ENCODE peak calls at places on chromosomes 3 and 15, in five cellular contexts. One of them, this sample, is unnamed.

GRCh38 chr3:26132942-26133341 is 343.1 kb downstream of the OXSM start:
- DNase-seq in SK-N-SH: no peak
- DNase-seq in HCT116: no peak
- DNase-seq in K562: no peak
- DNase-seq in GM12878: no peak
- DNase-seq in this sample: no peak

GRCh38 chr3:173770011-173770410 is 372.5 kb downstream of the NLGN1 start:
- DNase-seq in SK-N-SH: no peak
- DNase-seq in HCT116: no peak
- DNase-seq in K562: no peak
- DNase-seq in GM12878: no peak
- DNase-seq in this sample: no peak

GRCh38 chr15:48823706-48824105 is 12.8 kb upstream of the CEP152 start:
- DNase-seq in SK-N-SH: no peak
- DNase-seq in HCT116: no peak
- DNase-seq in K562: no peak
- DNase-seq in GM12878: no peak
- DNase-seq in this sample: no peak

GRCh38 chr15:57684491-57685184 is 21.9 kb upstream of the POLR2M start:
- DNase-seq in SK-N-SH: no peak
- DNase-seq in HCT116: no peak
- DNase-seq in K562: no peak
- DNase-seq in GM12878: no peak
- DNase-seq in this sample: no peak

GRCh38 chr3:178003756-178004155 is 532.5 kb upstream of the KCNMB2 start:
- DNase-seq in SK-N-SH: no peak
- DNase-seq in HCT116: no peak
- DNase-seq in K562: no peak
- DNase-seq in GM12878: no peak
- DNase-seq in this sample: no peak

GRCh38 chr15:68364028-68364659 is 67.8 kb downstream of the ITGA11 start:
- DNase-seq in SK-N-SH: no peak
- DNase-seq in HCT116: no peak
- DNase-seq in K562: no peak
- DNase-seq in GM12878: no peak
- DNase-seq in this sample: no peak

GRCh38 chr15:48469271-48469670 is 138.0 kb downstream of the DUT start:
- DNase-seq in SK-N-SH: no peak
- DNase-seq in HCT116: no peak
- DNase-seq in K562: no peak
- DNase-seq in GM12878: no peak
- DNase-seq in this sample: no peak

GRCh38 chr15:75042730-75043508 is 19.5 kb downstream of the PPCDC start:
- DNase-seq in SK-N-SH: peak; percentile 44
- DNase-seq in HCT116: peak; percentile 43
- DNase-seq in K562: peak; percentile 68
- DNase-seq in GM12878: peak; percentile 100
- DNase-seq in this sample: no peak

GRCh38 chr3:195906865-195907729 is 1.3 kb downstream of the TNK2 start:
- DNase-seq in SK-N-SH: no peak
- DNase-seq in HCT116: no peak
- DNase-seq in K562: no peak
- DNase-seq in GM12878: peak; percentile 76
- DNase-seq in this sample: peak; percentile 94

GRCh38 chr3:38731522-38731921 is 82.0 kb upstream of the SCN5A start:
- DNase-seq in SK-N-SH: no peak
- DNase-seq in HCT116: no peak
- DNase-seq in K562: peak; percentile 30
- DNase-seq in GM12878: no peak
- DNase-seq in this sample: no peak

GRCh38 chr3:110567032-110567431 is 504.6 kb upstream of the NECTIN3 start:
- DNase-seq in SK-N-SH: no peak
- DNase-seq in HCT116: no peak
- DNase-seq in K562: no peak
- DNase-seq in GM12878: no peak
- DNase-seq in this sample: no peak

GRCh38 chr3:134576426-134576825 is 74.4 kb downstream of the KY start:
- DNase-seq in SK-N-SH: no peak
- DNase-seq in HCT116: no peak
- DNase-seq in K562: no peak
- DNase-seq in GM12878: no peak
- DNase-seq in this sample: no peak

GRCh38 chr3:139098391-139098790 is 53.7 kb upstream of the PRR23C start:
- DNase-seq in SK-N-SH: no peak
- DNase-seq in HCT116: no peak
- DNase-seq in K562: no peak
- DNase-seq in GM12878: no peak
- DNase-seq in this sample: no peak

GRCh38 chr3:128285042-128285924 is 132.0 kb downstream of the EEFSEC start:
- DNase-seq in SK-N-SH: no peak
- DNase-seq in HCT116: no peak
- DNase-seq in K562: no peak
- DNase-seq in GM12878: no peak
- DNase-seq in this sample: no peak

GRCh38 chr15:25960273-25960672 is 97.1 kb upstream of the ATP10A start:
- DNase-seq in SK-N-SH: no peak
- DNase-seq in HCT116: no peak
- DNase-seq in K562: no peak
- DNase-seq in GM12878: no peak
- DNase-seq in this sample: no peak

GRCh38 chr3:155391104-155391503 is 97.6 kb upstream of the STRIT1 start:
- DNase-seq in SK-N-SH: peak; percentile 32
- DNase-seq in HCT116: no peak
- DNase-seq in K562: no peak
- DNase-seq in GM12878: no peak
- DNase-seq in this sample: no peak

GRCh38 chr3:193960485-193961172 is 175.3 kb upstream of the HES1 start:
- DNase-seq in SK-N-SH: no peak
- DNase-seq in HCT116: no peak
- DNase-seq in K562: no peak
- DNase-seq in GM12878: no peak
- DNase-seq in this sample: no peak

GRCh38 chr3:64028754-64029153 is 5.5 kb upstream of the PSMD6 start:
- DNase-seq in SK-N-SH: no peak
- DNase-seq in HCT116: no peak
- DNase-seq in K562: no peak
- DNase-seq in GM12878: no peak
- DNase-seq in this sample: no peak

GRCh38 chr3:64031540-64032533 is 8.5 kb upstream of the PSMD6 start:
- DNase-seq in SK-N-SH: no peak
- DNase-seq in HCT116: no peak
- DNase-seq in K562: no peak
- DNase-seq in GM12878: no peak
- DNase-seq in this sample: no peak

GRCh38 chr3:64029287-64029686 is 6.0 kb upstream of the PSMD6 start:
- DNase-seq in SK-N-SH: no peak
- DNase-seq in HCT116: no peak
- DNase-seq in K562: no peak
- DNase-seq in GM12878: no peak
- DNase-seq in this sample: no peak

GRCh38 chr3:64033033-64033432 is 9.7 kb upstream of the PSMD6 start:
- DNase-seq in SK-N-SH: no peak
- DNase-seq in HCT116: no peak
- DNase-seq in K562: no peak
- DNase-seq in GM12878: no peak
- DNase-seq in this sample: no peak

GRCh38 chr3:64030741-64031140 is 7.4 kb upstream of the PSMD6 start:
- DNase-seq in SK-N-SH: peak; percentile 69
- DNase-seq in HCT116: peak; percentile 71
- DNase-seq in K562: peak; percentile 69
- DNase-seq in GM12878: peak; percentile 41
- DNase-seq in this sample: peak; percentile 63
- TF ChIP-seq JUND in SK-N-SH: no peak
- TF ChIP-seq JUND in HCT116: no peak
- TF ChIP-seq JUND in K562: no peak
- TF ChIP-seq JUND in GM12878: no peak
- TF ChIP-seq JUND in this sample: no peak

GRCh38 chr3:44175070-44175469 is 66.6 kb upstream of the TOPAZ1 start:
- DNase-seq in SK-N-SH: no peak
- DNase-seq in HCT116: no peak
- DNase-seq in K562: no peak
- DNase-seq in GM12878: no peak
- DNase-seq in this sample: no peak
- TF ChIP-seq JUND in SK-N-SH: no peak
- TF ChIP-seq JUND in HCT116: no peak
- TF ChIP-seq JUND in K562: no peak
- TF ChIP-seq JUND in GM12878: no peak
- TF ChIP-seq JUND in this sample: no peak

GRCh38 chr3:13708871-13709595 is 160.1 kb downstream of the FBLN2 start:
- DNase-seq in SK-N-SH: no peak
- DNase-seq in HCT116: no peak
- DNase-seq in K562: no peak
- DNase-seq in GM12878: no peak
- DNase-seq in this sample: no peak

GRCh38 chr3:13710251-13710650 is 161.3 kb downstream of the FBLN2 start:
- DNase-seq in SK-N-SH: no peak
- DNase-seq in HCT116: no peak
- DNase-seq in K562: no peak
- DNase-seq in GM12878: no peak
- DNase-seq in this sample: no peak

GRCh38 chr3:13707456-13707855 is 158.5 kb downstream of the FBLN2 start:
- DNase-seq in SK-N-SH: no peak
- DNase-seq in HCT116: no peak
- DNase-seq in K562: no peak
- DNase-seq in GM12878: no peak
- DNase-seq in this sample: no peak

GRCh38 chr3:13708301-13708700 is 159.4 kb downstream of the FBLN2 start:
- DNase-seq in SK-N-SH: no peak
- DNase-seq in HCT116: no peak
- DNase-seq in K562: no peak
- DNase-seq in GM12878: no peak
- DNase-seq in this sample: no peak

GRCh38 chr3:13709706-13710105 is 160.8 kb downstream of the FBLN2 start:
- DNase-seq in SK-N-SH: no peak
- DNase-seq in HCT116: no peak
- DNase-seq in K562: no peak
- DNase-seq in GM12878: no peak
- DNase-seq in this sample: no peak
- TF ChIP-seq JUND in SK-N-SH: no peak
- TF ChIP-seq JUND in HCT116: no peak
- TF ChIP-seq JUND in K562: no peak
- TF ChIP-seq JUND in GM12878: no peak
- TF ChIP-seq JUND in this sample: no peak

GRCh38 chr15:61527836-61528589 is 298.9 kb upstream of the RORA start:
- DNase-seq in SK-N-SH: peak; percentile 32
- DNase-seq in HCT116: no peak
- DNase-seq in K562: no peak
- DNase-seq in GM12878: peak; percentile 8
- DNase-seq in this sample: no peak
- TF ChIP-seq JUND in SK-N-SH: no peak
- TF ChIP-seq JUND in HCT116: no peak
- TF ChIP-seq JUND in K562: no peak
- TF ChIP-seq JUND in GM12878: no peak
- TF ChIP-seq JUND in this sample: no peak

DNA sequence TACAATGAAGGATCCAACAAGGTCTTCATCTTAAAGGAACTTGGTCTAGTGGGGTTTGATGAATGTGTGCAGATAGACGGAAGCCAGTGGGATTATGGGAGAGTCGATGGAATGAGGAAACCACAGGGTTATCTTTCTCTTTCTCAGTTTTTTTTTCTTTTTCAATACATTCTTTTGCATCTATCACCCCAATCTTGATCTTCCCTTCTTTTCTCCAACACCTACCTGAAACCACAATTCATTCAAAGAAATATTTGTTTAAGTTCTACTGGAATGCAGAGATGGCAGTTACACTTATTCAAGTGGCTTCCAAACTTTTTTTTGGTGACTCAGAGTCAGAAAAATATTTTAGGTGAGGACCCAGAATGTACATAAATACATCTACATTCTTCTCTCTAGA is 1.7 kb downstream of the TMEM212 start:
- DNase-seq in SK-N-SH: no peak
- DNase-seq in HCT116: no peak
- DNase-seq in K562: no peak
- DNase-seq in GM12878: no peak
- DNase-seq in this sample: peak; percentile 45
- TF ChIP-seq JUND in SK-N-SH: no peak
- TF ChIP-seq JUND in HCT116: no peak
- TF ChIP-seq JUND in K562: no peak
- TF ChIP-seq JUND in GM12878: no peak
- TF ChIP-seq JUND in this sample: no peak

DNA sequence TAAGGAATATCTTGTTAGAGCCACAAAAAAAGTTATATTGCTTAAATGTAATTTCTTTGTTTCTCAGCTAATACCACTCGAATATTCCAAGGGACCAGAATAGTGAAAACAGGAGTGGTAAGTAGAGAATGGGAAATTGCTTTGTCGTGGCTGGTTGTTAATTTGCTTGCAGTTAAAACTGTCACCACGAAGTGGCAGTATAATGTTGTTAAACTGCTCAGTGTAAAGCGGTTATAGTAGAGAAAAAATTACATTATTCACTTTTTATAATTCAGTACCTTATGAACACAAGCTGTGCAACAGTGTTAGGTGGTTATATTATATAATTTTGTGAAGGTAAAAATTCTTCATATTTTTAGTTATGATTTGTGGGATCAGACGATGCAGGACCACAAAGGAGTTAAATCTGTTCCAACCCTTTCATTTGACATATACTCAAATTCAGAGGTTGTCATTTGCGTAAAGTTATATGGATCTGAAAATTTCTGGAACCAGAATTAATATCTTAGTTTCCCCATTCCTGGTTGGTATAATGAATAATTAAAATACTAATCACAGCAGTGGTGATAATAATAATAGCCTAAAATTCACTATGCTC is 171.8 kb downstream of the FEZF2 start:
- DNase-seq in SK-N-SH: peak; percentile 65
- DNase-seq in HCT116: peak; percentile 16
- DNase-seq in K562: peak; percentile 23
- DNase-seq in GM12878: no peak
- DNase-seq in this sample: peak; percentile 40
- TF ChIP-seq JUND in SK-N-SH: no peak
- TF ChIP-seq JUND in HCT116: no peak
- TF ChIP-seq JUND in K562: no peak
- TF ChIP-seq JUND in GM12878: no peak
- TF ChIP-seq JUND in this sample: no peak